ENCODE peak calls at places on chromosomes 7 and 10, in six cellular contexts. A is K562, N is endothelial cell of umbilical vein, W is lower leg skin, J is ovary, K is transverse colon. Z is an unnamed sample.
A peak's percentile ranks its signal among the peaks of the same experiment; 100 is the strongest.

GRCh38 chr10:29691564-29692064 is 56.8 kb upstream of the SVIL start:
- DNase-seq in A (no peak), N (peak; percentile 97), W (no peak), J (no peak), K (no peak), Z (peak; percentile 50)

GRCh38 chr10:34864156-34865075 is 49.3 kb upstream of the PARD3 start:
- DNase-seq in A (no peak), N (no peak), W (no peak), J (no peak), K (no peak), Z (no peak)

GRCh38 chr7:94949532-94949931 is 42.1 kb downstream of the PPP1R9A start:
- DNase-seq in A (no peak), N (no peak), W (no peak), J (no peak), K (no peak), Z (no peak)

GRCh38 chr10:118968482-118968881 is 61.0 kb upstream of the NANOS1 start:
- DNase-seq in A (no peak), N (no peak), W (no peak), J (no peak), K (no peak), Z (no peak)

GRCh38 chr7:77877800-77878199 is 79.2 kb downstream of the PHTF2 start:
- DNase-seq in A (no peak), N (no peak), W (no peak), J (no peak), K (no peak), Z (no peak)

GRCh38 chr7:24842449-24843241 is 85.4 kb upstream of the GSDME start:
- DNase-seq in A (no peak), N (peak; percentile 85), W (no peak), J (no peak), K (no peak), Z (no peak)

GRCh38 chr7:80583901-80584300 is 54.5 kb upstream of the CD36 start:
- DNase-seq in A (no peak), N (no peak), W (no peak), J (peak; percentile 24), K (no peak), Z (no peak)

GRCh38 chr10:23362879-23363787 is 18.5 kb upstream of the C10orf67 start:
- DNase-seq in A (no peak), N (no peak), W (no peak), J (no peak), K (no peak), Z (no peak)

GRCh38 chr7:30459591-30460245 is 18.9 kb downstream of the NOD1 start:
- DNase-seq in A (no peak), N (peak; percentile 79), W (no peak), J (peak; percentile 74), K (peak; percentile 74), Z (peak; percentile 84)

GRCh38 chr10:69629897-69630650 is at the start of gene FAM241B:
- DNase-seq in A (peak; percentile 96), N (no peak), W (peak; percentile 14), J (peak; percentile 57), K (peak; percentile 84), Z (peak; percentile 94)

GRCh38 chr7:94423865-94424264 is 29.2 kb downstream of the COL1A2 start:
- DNase-seq in A (no peak), N (no peak), W (no peak), J (no peak), K (no peak), Z (peak; percentile 5)

GRCh38 chr7:117127585-117128168 is 174.4 kb downstream of the ST7 start:
- DNase-seq in A (peak; percentile 51), N (peak; percentile 74), W (peak; percentile 48), J (peak; percentile 11), K (peak; percentile 49), Z (no peak)

GRCh38 chr7:37332218-37333016 is 116.2 kb downstream of the ELMO1 start:
- DNase-seq in A (no peak), N (peak; percentile 25), W (no peak), J (no peak), K (no peak), Z (no peak)
- TF ChIP-seq POLR2A in A (no peak), N (no peak), W (no peak), J (no peak), K (no peak), Z (no peak)

GRCh38 chr7:120988591-120989299 is at the start of gene CPED1:
- DNase-seq in A (peak; percentile 80), N (peak; percentile 71), W (peak; percentile 70), J (peak; percentile 79), K (peak; percentile 73), Z (peak; percentile 61)

GRCh38 chr7:120991133-120991532 is 2.6 kb downstream of the CPED1 start:
- DNase-seq in A (no peak), N (no peak), W (no peak), J (no peak), K (no peak), Z (no peak)

GRCh38 chr7:120990468-120991118 is 2.1 kb downstream of the CPED1 start:
- DNase-seq in A (no peak), N (no peak), W (no peak), J (no peak), K (no peak), Z (no peak)

GRCh38 chr7:120987683-120988590 is 574 bp upstream of the CPED1 start:
- DNase-seq in A (peak; percentile 94), N (peak; percentile 89), W (peak; percentile 89), J (peak; percentile 91), K (peak; percentile 92), Z (peak; percentile 50)

DNA sequence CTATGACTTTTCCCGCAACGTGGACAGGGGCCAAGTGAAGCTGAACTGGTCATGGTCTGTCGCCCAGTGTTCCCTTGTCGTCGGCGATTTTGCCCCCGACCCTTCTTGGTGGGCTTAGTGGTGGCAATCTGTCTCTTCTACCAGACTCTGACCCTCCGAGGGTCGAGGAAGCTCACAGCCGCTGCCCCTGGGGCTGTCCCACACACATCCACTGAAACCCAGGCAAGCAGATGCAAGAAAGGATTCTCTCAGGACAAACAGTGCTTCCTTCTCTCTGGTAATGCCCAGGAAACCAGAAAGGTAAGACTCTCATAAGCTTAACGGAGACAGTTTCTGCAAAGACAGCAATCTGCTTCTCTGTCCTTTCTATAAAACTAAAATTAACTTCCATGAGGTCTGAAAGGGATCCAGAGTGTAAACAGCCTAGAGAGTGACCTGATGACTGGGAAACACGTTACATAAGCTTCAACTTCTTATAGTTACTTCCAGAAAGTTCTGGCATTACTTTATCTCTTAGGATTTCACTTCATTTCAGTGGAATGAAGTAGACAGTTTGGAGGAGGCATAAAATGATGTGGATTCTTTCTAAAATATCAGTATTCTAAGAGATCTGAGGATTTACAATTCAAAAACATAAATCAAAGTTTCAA is 1.2 kb downstream of the CPED1 start:
- DNase-seq in A (no peak), N (no peak), W (no peak), J (peak; percentile 37), K (no peak), Z (no peak)
- TF ChIP-seq POLR2A in A (no peak), N (no peak), W (no peak), J (no peak), K (no peak), Z (no peak)

GRCh38 chr10:76874151-76874550 is 763.5 kb downstream of the KCNMA1 start:
- DNase-seq in A (no peak), N (no peak), W (peak; percentile 77), J (no peak), K (no peak), Z (no peak)

GRCh38 chr10:76866841-76867586 is 770.6 kb downstream of the KCNMA1 start:
- DNase-seq in A (no peak), N (no peak), W (no peak), J (no peak), K (no peak), Z (no peak)

GRCh38 chr10:76868088-76868949 is 769.3 kb downstream of the KCNMA1 start:
- DNase-seq in A (no peak), N (no peak), W (peak; percentile 31), J (no peak), K (no peak), Z (no peak)

GRCh38 chr10:76871697-76872295 is 765.8 kb downstream of the KCNMA1 start:
- DNase-seq in A (no peak), N (no peak), W (no peak), J (no peak), K (no peak), Z (no peak)

DNA sequence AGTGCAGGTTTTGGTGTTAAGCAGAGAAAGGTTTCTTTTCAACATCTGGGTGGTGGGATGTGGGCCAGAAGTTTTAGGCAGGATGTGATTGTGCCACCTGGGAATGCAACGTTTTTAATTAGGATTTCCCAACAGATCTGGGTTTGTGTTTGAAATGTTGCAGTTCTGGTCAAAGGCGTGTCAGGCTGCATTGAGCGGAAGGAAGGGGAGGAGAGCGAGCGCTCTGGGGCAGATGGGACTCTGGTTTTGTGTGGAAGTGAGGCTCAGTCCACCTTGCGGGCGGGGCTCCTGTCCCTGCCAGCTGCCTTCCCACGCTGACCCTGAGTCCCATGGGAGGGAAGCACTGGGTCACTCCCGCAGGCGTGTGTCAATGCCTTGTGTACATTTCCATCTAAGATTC is 767.7 kb downstream of the KCNMA1 start:
- DNase-seq in A (no peak), N (no peak), W (no peak), J (no peak), K (no peak), Z (no peak)
- TF ChIP-seq POLR2A in A (no peak), N (no peak), W (no peak), J (no peak), K (no peak), Z (no peak)

GRCh38 chr10:62000037-62000603 is 98.6 kb downstream of the ARID5B start:
- DNase-seq in A (no peak), N (no peak), W (no peak), J (no peak), K (no peak), Z (no peak)
- TF ChIP-seq POLR2A in A (no peak), N (no peak), W (no peak), J (no peak), K (no peak), Z (no peak)

GRCh38 chr10:131959841-131960240 is 21.9 kb downstream of the BNIP3 start:
- DNase-seq in A (no peak), N (no peak), W (no peak), J (no peak), K (no peak), Z (no peak)

GRCh38 chr10:131963350-131963749 is 18.4 kb downstream of the BNIP3 start:
- DNase-seq in A (no peak), N (no peak), W (no peak), J (no peak), K (no peak), Z (no peak)

GRCh38 chr10:131961047-131961776 is 20.5 kb downstream of the BNIP3 start:
- DNase-seq in A (no peak), N (no peak), W (no peak), J (no peak), K (no peak), Z (no peak)

GRCh38 chr10:131961777-131962450 is 19.8 kb downstream of the BNIP3 start:
- DNase-seq in A (no peak), N (no peak), W (no peak), J (no peak), K (no peak), Z (no peak)

GRCh38 chr10:131960631-131961046 is 21.1 kb downstream of the BNIP3 start:
- DNase-seq in A (no peak), N (no peak), W (no peak), J (no peak), K (no peak), Z (no peak)
- TF ChIP-seq POLR2A in A (no peak), N (no peak), W (no peak), J (no peak), K (no peak), Z (no peak)

GRCh38 chr7:65981965-65982792 is at the start of gene GUSB:
- DNase-seq in A (peak; percentile 96), N (peak; percentile 86), W (peak; percentile 86), J (peak; percentile 91), K (peak; percentile 95), Z (peak; percentile 73)
- TF ChIP-seq POLR2A in A (peak; percentile 87), N (peak; percentile 75), W (no peak), J (peak; percentile 69), K (peak; percentile 76), Z (peak; percentile 79)

GRCh38 chr7:108001759-108002725 is 919 bp downstream of the LAMB1 start:
- DNase-seq in A (no peak), N (no peak), W (no peak), J (peak; percentile 32), K (peak; percentile 18), Z (no peak)
- TF ChIP-seq POLR2A in A (no peak), N (no peak), W (no peak), J (no peak), K (no peak), Z (peak; percentile 8)

Z was measured in H54.